ENCODE peak calls at places on chromosomes 4 and X, in nine cellular contexts. P is activated T-cell treated with anti-CD3 and anti-CD28 coated beads, Interleukin-2, amount 50 U/mL, for 4 hours; S is CD8-positive, alpha-beta T cell; F is naive thymus-derived CD8-positive, alpha-beta T cell; I is activated CD8-positive, alpha-beta T cell treated with anti-CD3 and anti-CD28 coated beads, Interleukin-2, amount 10 ng/mL, durations not matched to agents 7 days and 5 days; Q is sciatic nerve; Z is PC-3; U is Right ventricle myocardium superior; W is aorta. A is an unnamed sample.
A peak's percentile ranks its signal among the peaks of the same experiment; 100 is the strongest.

GRCh38 chrX:124260845-124261244 is 71.6 kb upstream of the TEX13D start:
- ATAC-seq in P (no peak), S (no peak), F (no peak), I (no peak), Q (no peak), Z (no peak), U (no peak), W (no peak), A (peak; percentile 32)

GRCh38 chrX:120120223-120120622 is 4.5 kb upstream of the RHOXF1 start:
- ATAC-seq in P (no peak), S (no peak), F (no peak), I (no peak), Q (no peak), Z (peak; percentile 90), U (no peak), W (no peak), A (no peak)

GRCh38 chr4:41154001-41154813 is 60.1 kb downstream of the APBB2 start:
- ATAC-seq in P (no peak), S (no peak), F (no peak), I (no peak), Q (no peak), Z (no peak), U (no peak), W (no peak), A (no peak)

GRCh38 chr4:173040200-173040599 is 128.4 kb upstream of the GALNT7 start:
- ATAC-seq in P (peak; percentile 38), S (no peak), F (no peak), I (no peak), Q (peak; percentile 78), Z (peak; percentile 23), U (peak; percentile 82), W (peak; percentile 38), A (no peak)

GRCh38 chr4:48137766-48138349 is 3.8 kb upstream of the TXK start:
- ATAC-seq in P (peak; percentile 25), S (peak; percentile 20), F (peak; percentile 31), I (peak; percentile 50), Q (no peak), Z (no peak), U (no peak), W (no peak), A (peak; percentile 41)

GRCh38 chrX:13698432-13698831 is 9.5 kb downstream of the RAB9A start:
- ATAC-seq in P (no peak), S (no peak), F (no peak), I (no peak), Q (no peak), Z (no peak), U (no peak), W (no peak), A (no peak)

GRCh38 chr4:102174800-102175199 is 170.5 kb downstream of the SLC39A8 start:
- ATAC-seq in P (no peak), S (no peak), F (no peak), I (no peak), Q (no peak), Z (peak; percentile 24), U (no peak), W (peak; percentile 45), A (no peak)

GRCh38 chrX:850471-850916 is 219.9 kb downstream of the SHOX start:
- ATAC-seq in P (no peak), S (no peak), F (peak; percentile 63), I (no peak), Q (no peak), Z (no peak), U (no peak), W (no peak), A (no peak)

GRCh38 chr4:52894408-52894807 is 32.3 kb downstream of the RASL11B start:
- ATAC-seq in P (no peak), S (no peak), F (peak; percentile 40), I (peak; percentile 44), Q (peak; percentile 52), Z (no peak), U (no peak), W (no peak), A (no peak)

GRCh38 chrX:10022580-10023245 is 55.6 kb downstream of the CLDN34 start:
- ATAC-seq in P (no peak), S (no peak), F (no peak), I (no peak), Q (peak; percentile 36), Z (no peak), U (peak; percentile 66), W (no peak), A (no peak)

GRCh38 chr4:2249526-2249991 is 7.6 kb upstream of the HAUS3 start:
- ATAC-seq in P (no peak), S (no peak), F (no peak), I (no peak), Q (no peak), Z (no peak), U (no peak), W (no peak), A (no peak)

GRCh38 chr4:84028340-84028739 is 470.8 kb downstream of the NKX6-1 start:
- ATAC-seq in P (no peak), S (no peak), F (no peak), I (no peak), Q (no peak), Z (peak; percentile 80), U (no peak), W (no peak), A (no peak)

GRCh38 chr4:80171656-80172055 is 25.6 kb upstream of the PRDM8 start:
- ATAC-seq in P (peak; percentile 3), S (no peak), F (no peak), I (no peak), Q (no peak), Z (no peak), U (no peak), W (no peak), A (peak; percentile 34)

GRCh38 chr4:184526228-184526627 is 51.9 kb upstream of the IRF2 start:
- ATAC-seq in P (no peak), S (no peak), F (no peak), I (no peak), Q (no peak), Z (no peak), U (no peak), W (no peak), A (no peak)

GRCh38 chrX:64394874-64395567 is at the start of gene MTMR8:
- ATAC-seq in P (peak; percentile 96), S (peak; percentile 87), F (peak; percentile 92), I (peak; percentile 95), Q (peak; percentile 96), Z (peak; percentile 92), U (peak; percentile 82), W (peak; percentile 83), A (peak; percentile 99)

GRCh38 chrX:41946230-41946629 is 22.9 kb upstream of the CASK start:
- ATAC-seq in P (no peak), S (no peak), F (no peak), I (no peak), Q (no peak), Z (no peak), U (no peak), W (no peak), A (no peak)

GRCh38 chr4:40321671-40322131 is 13.4 kb upstream of the CHRNA9 start:
- ATAC-seq in P (no peak), S (no peak), F (no peak), I (no peak), Q (no peak), Z (no peak), U (no peak), W (no peak), A (no peak)

GRCh38 chrX:38086451-38087215 is 80.3 kb downstream of the SYTL5 start:
- ATAC-seq in P (no peak), S (no peak), F (no peak), I (no peak), Q (no peak), Z (no peak), U (no peak), W (no peak), A (no peak)

GRCh38 chr4:103498161-103499070 is 221.4 kb downstream of the TACR3 start:
- ATAC-seq in P (peak; percentile 52), S (no peak), F (no peak), I (no peak), Q (no peak), Z (no peak), U (no peak), W (no peak), A (peak; percentile 80)

GRCh38 chr4:41806807-41807206 is 58.3 kb upstream of the PHOX2B start:
- ATAC-seq in P (no peak), S (no peak), F (no peak), I (no peak), Q (no peak), Z (no peak), U (peak; percentile 48), W (no peak), A (no peak)

GRCh38 chr4:26826721-26827120 is 33.9 kb upstream of the STIM2 start:
- ATAC-seq in P (no peak), S (no peak), F (no peak), I (no peak), Q (peak; percentile 92), Z (no peak), U (peak; percentile 60), W (peak; percentile 46), A (no peak)